ENCODE peak calls at places on chromosomes 2 and 18, in five cellular contexts. Z is hepatocyte, P is mammary epithelial cell, W is glutamatergic neuron, V is Calu3. F is an unnamed sample.

GRCh38 chr2:191790737-191791136 is 56.2 kb downstream of the CAVIN2 start:
- DNase-seq in Z (no peak), P (no peak), W (no peak), V (no peak), F (no peak)

GRCh38 chr2:156110890-156111289 is 221.6 kb downstream of the NR4A2 start:
- DNase-seq in Z (peak; percentile 17), P (peak; percentile 26), W (peak; percentile 36), V (peak; percentile 37), F (peak; percentile 10)

GRCh38 chr2:109246616-109247015 is 117.6 kb downstream of the SH3RF3 start:
- DNase-seq in Z (no peak), P (no peak), W (no peak), V (no peak), F (no peak)

GRCh38 chr2:236242057-236242495 is 22.1 kb downstream of the ASB18 start:
- DNase-seq in Z (no peak), P (no peak), W (no peak), V (no peak), F (no peak)

GRCh38 chr2:101717041-101717817 is 19.7 kb downstream of the MAP4K4 start:
- DNase-seq in Z (no peak), P (no peak), W (no peak), V (no peak), F (no peak)

GRCh38 chr2:231429916-231430315 is 34.4 kb downstream of the NCL start:
- DNase-seq in Z (no peak), P (no peak), W (no peak), V (no peak), F (no peak)

GRCh38 chr2:241074065-241074818 is 27.8 kb downstream of the MTERF4 start:
- DNase-seq in Z (no peak), P (no peak), W (no peak), V (no peak), F (no peak)

GRCh38 chr2:129481306-129482219 is 497.9 kb upstream of the RAB6C start:
- DNase-seq in Z (no peak), P (no peak), W (no peak), V (no peak), F (no peak)

GRCh38 chr2:186543561-186544131 is 46.2 kb upstream of the ITGAV start:
- DNase-seq in Z (peak; percentile 6), P (peak; percentile 44), W (no peak), V (no peak), F (no peak)

GRCh38 chr18:3405713-3406112 is 44.3 kb upstream of the TGIF1 start:
- DNase-seq in Z (no peak), P (no peak), W (no peak), V (no peak), F (no peak)

GRCh38 chr2:23430263-23430662 is 45.3 kb downstream of the KLHL29 start:
- DNase-seq in Z (no peak), P (no peak), W (no peak), V (no peak), F (no peak)

GRCh38 chr2:39696072-39696471 is 30.4 kb downstream of the TMEM178A start:
- DNase-seq in Z (peak; percentile 20), P (peak; percentile 42), W (no peak), V (peak; percentile 3), F (no peak)

GRCh38 chr2:191565647-191566198 is 112.2 kb upstream of the NABP1 start:
- DNase-seq in Z (peak; percentile 40), P (no peak), W (no peak), V (no peak), F (no peak)

GRCh38 chr2:240791821-240792657 is 28.0 kb downstream of the KIF1A start:
- DNase-seq in Z (peak; percentile 67), P (no peak), W (peak; percentile 24), V (no peak), F (peak; percentile 49)

GRCh38 chr2:159904565-159905281 is 106.7 kb upstream of the CD302 start:
- DNase-seq in Z (peak; percentile 80), P (no peak), W (peak; percentile 71), V (peak; percentile 92), F (peak; percentile 61)

GRCh38 chr2:181627545-181627944 is 29.4 kb downstream of the CERKL start:
- DNase-seq in Z (no peak), P (peak; percentile 54), W (no peak), V (no peak), F (no peak)

GRCh38 chr2:102302458-102302857 is 8.9 kb upstream of the IL1RL1 start:
- DNase-seq in Z (no peak), P (no peak), W (no peak), V (no peak), F (no peak)

GRCh38 chr2:24875272-24875671 is 44.8 kb downstream of the ADCY3 start:
- DNase-seq in Z (no peak), P (no peak), W (no peak), V (no peak), F (no peak)

GRCh38 chr2:110748489-110748867 is 16.1 kb downstream of the ACOXL start:
- DNase-seq in Z (no peak), P (peak; percentile 73), W (no peak), V (no peak), F (no peak)

GRCh38 chr18:7059276-7059675 is 58.3 kb downstream of the LAMA1 start:
- DNase-seq in Z (no peak), P (no peak), W (no peak), V (no peak), F (no peak)

GRCh38 chr18:12376034-12376717 is 851 bp downstream of the AFG3L2 start:
- DNase-seq in Z (peak; percentile 39), P (peak; percentile 41), W (peak; percentile 24), V (no peak), F (peak; percentile 27)

GRCh38 chr2:128198666-128199065 is 107.7 kb downstream of the UGGT1 start:
- DNase-seq in Z (no peak), P (no peak), W (no peak), V (no peak), F (no peak)

GRCh38 chr2:152472524-152472923 is 137.6 kb downstream of the FMNL2 start:
- DNase-seq in Z (no peak), P (no peak), W (no peak), V (no peak), F (no peak)

GRCh38 chr2:10122500-10123280 is at the start of gene RRM2:
- DNase-seq in Z (peak; percentile 95), P (peak; percentile 88), W (peak; percentile 97), V (peak; percentile 96), F (peak; percentile 97)

GRCh38 chr2:122469147-122469546 is 713.7 kb downstream of the TSN start:
- DNase-seq in Z (peak; percentile 22), P (no peak), W (no peak), V (no peak), F (no peak)

GRCh38 chr2:69482471-69482870 is 45.2 kb upstream of the NFU1 start:
- DNase-seq in Z (no peak), P (no peak), W (no peak), V (no peak), F (no peak)

GRCh38 chr2:145085616-145086015 is 565.7 kb upstream of the ZEB2 start:
- DNase-seq in Z (no peak), P (no peak), W (no peak), V (no peak), F (no peak)

GRCh38 chr18:10030816-10031541 is 117.2 kb downstream of the VAPA start:
- DNase-seq in Z (no peak), P (no peak), W (no peak), V (no peak), F (no peak)

GRCh38 chr18:10029711-10030110 is 115.9 kb downstream of the VAPA start:
- DNase-seq in Z (no peak), P (no peak), W (no peak), V (no peak), F (no peak)

GRCh38 chr18:10033038-10033437 is 119.2 kb downstream of the VAPA start:
- DNase-seq in Z (no peak), P (no peak), W (no peak), V (no peak), F (no peak)

GRCh38 chr18:10035306-10035991 is 121.6 kb downstream of the VAPA start:
- DNase-seq in Z (peak; percentile 50), P (peak; percentile 86), W (peak; percentile 39), V (peak; percentile 64), F (no peak)

GRCh38 chr18:10032331-10032979 is 118.6 kb downstream of the VAPA start:
- DNase-seq in Z (no peak), P (no peak), W (no peak), V (no peak), F (peak; percentile 39)
- TF ChIP-seq CTCF in Z (peak; percentile 12), P (no peak), W (no peak), V (no peak), F (peak; percentile 35)

DNA sequence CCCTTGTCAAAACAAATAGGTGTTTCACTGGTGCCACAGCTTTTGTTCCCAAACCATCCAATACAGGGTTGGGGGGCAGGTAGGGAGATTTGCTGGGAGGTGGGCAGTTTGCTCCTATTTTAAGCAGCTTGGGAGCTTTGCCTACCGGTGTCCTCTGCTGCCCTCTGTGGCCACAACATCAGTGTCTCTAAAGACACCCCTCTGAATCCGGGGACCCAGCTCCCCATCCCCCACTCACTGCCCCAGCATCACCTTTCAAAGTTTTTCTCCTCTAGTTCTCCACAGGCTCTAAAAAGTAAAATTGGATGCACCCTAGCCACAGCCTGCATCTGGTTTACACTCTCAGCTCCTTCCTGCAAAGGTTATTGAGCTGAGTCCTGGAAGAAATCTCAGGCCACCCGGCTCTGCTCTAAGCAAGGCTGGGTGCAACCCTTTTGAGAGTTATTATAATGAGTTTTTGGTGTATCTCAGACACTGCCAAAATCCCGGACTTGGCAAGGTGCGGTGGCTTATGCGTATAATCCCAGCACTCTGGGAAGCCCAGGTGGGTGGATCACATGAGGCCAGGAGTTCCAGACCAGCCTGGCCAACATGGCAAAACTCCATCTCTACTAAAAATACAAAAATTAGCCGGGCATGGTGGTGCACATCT is 2.9 kb upstream of the EPAS1 start:
- DNase-seq in Z (peak; percentile 48), P (no peak), W (peak; percentile 41), V (peak; percentile 35), F (peak; percentile 39)
- TF ChIP-seq CTCF in Z (peak; percentile 35), P (peak; percentile 56), W (no peak), V (peak; percentile 37), F (peak; percentile 39)

GRCh38 chr2:46388873-46389272 is 90.5 kb upstream of the TMEM247 start:
- DNase-seq in Z (no peak), P (no peak), W (no peak), V (no peak), F (no peak)

GRCh38 chr2:46386763-46387162 is 89.6 kb downstream of the EPAS1 start:
- DNase-seq in Z (no peak), P (no peak), W (no peak), V (no peak), F (no peak)

GRCh38 chr2:46387292-46387691 is 90.1 kb downstream of the EPAS1 start:
- DNase-seq in Z (no peak), P (no peak), W (no peak), V (no peak), F (no peak)

GRCh38 chr2:46389417-46389916 is 89.9 kb upstream of the TMEM247 start:
- DNase-seq in Z (no peak), P (no peak), W (no peak), V (no peak), F (no peak)

GRCh38 chr2:46387886-46388515 is 90.8 kb downstream of the EPAS1 start:
- DNase-seq in Z (no peak), P (peak; percentile 85), W (no peak), V (no peak), F (no peak)
- TF ChIP-seq CTCF in Z (no peak), P (no peak), W (no peak), V (no peak), F (no peak)

GRCh38 chr18:79871481-79872091 is 73.8 kb downstream of the KCNG2 start:
- DNase-seq in Z (no peak), P (no peak), W (no peak), V (no peak), F (no peak)
- TF ChIP-seq CTCF in Z (no peak), P (no peak), W (no peak), V (no peak), F (no peak)